ENCODE peak calls at places on chromosome 16, in six cellular contexts. D is cardiac muscle cell, J is OCI-LY7, X is A549, L is Peyer's patch, B is SK-N-SH. H is an unnamed sample.

GRCh38 chr16:5665770-5666169 is 568.2 kb upstream of the EEF2KMT start:
- DNase-seq in X (no peak), L (no peak), D (peak; percentile 30), J (no peak), B (no peak), H (no peak)

GRCh38 chr16:65038125-65038524 is 83.7 kb downstream of the CDH11 start:
- DNase-seq in B (no peak), X (no peak), L (no peak), D (no peak), J (no peak), H (no peak)

GRCh38 chr16:66705790-66706505 is 9.4 kb upstream of the CMTM4 start:
- DNase-seq in L (peak; percentile 66), J (no peak), B (no peak), D (no peak), X (no peak), H (peak; percentile 89)

GRCh38 chr16:2178321-2179106 is 17.9 kb downstream of the CASKIN1 start:
- DNase-seq in B (peak; percentile 73), L (no peak), X (no peak), J (no peak), D (peak; percentile 38), H (no peak)

GRCh38 chr16:15518412-15519351 is 84.3 kb downstream of the BMERB1 start:
- DNase-seq in D (no peak), B (no peak), X (peak; percentile 82), J (no peak), L (no peak), H (no peak)

GRCh38 chr16:88672776-88673175 is 9.9 kb upstream of the MVD start:
- DNase-seq in B (peak; percentile 71), X (peak; percentile 47), J (no peak), D (peak; percentile 48), L (no peak), H (no peak)

GRCh38 chr16:64738321-64738960 is 383.4 kb downstream of the CDH11 start:
- DNase-seq in B (no peak), X (no peak), J (no peak), D (no peak), L (no peak), H (no peak)

GRCh38 chr16:68517606-68518161 is 21.4 kb upstream of the ZFP90 start:
- DNase-seq in X (no peak), J (no peak), B (no peak), D (no peak), L (no peak), H (no peak)

GRCh38 chr16:74141015-74141414 is 155.6 kb upstream of the PSMD7 start:
- DNase-seq in D (no peak), J (no peak), L (no peak), B (no peak), X (no peak), H (no peak)

GRCh38 chr16:67562526-67562917 is at the start of gene CTCF:
- DNase-seq in L (peak; percentile 92), B (peak; percentile 91), J (peak; percentile 91), X (peak; percentile 62), D (peak; percentile 92), H (no peak)

GRCh38 chr16:49698416-49698815 is 157.5 kb downstream of the ZNF423 start:
- DNase-seq in L (no peak), D (peak; percentile 80), B (peak; percentile 92), X (no peak), J (no peak), H (peak; percentile 81)

GRCh38 chr16:19517424-19518089 is 4.3 kb downstream of the GDE1 start:
- DNase-seq in X (peak; percentile 48), J (no peak), L (no peak), B (no peak), D (no peak), H (no peak)

GRCh38 chr16:5479925-5480324 is 382.3 kb upstream of the EEF2KMT start:
- DNase-seq in X (no peak), L (no peak), J (no peak), B (no peak), D (no peak), H (no peak)

GRCh38 chr16:71676236-71676635 is 48.3 kb downstream of the PHLPP2 start:
- DNase-seq in X (no peak), L (no peak), B (no peak), J (no peak), D (no peak), H (no peak)

GRCh38 chr16:1990336-1991134 is 765 bp downstream of the SYNGR3 start:
- DNase-seq in X (no peak), D (peak; percentile 69), J (peak; percentile 58), B (peak; percentile 82), L (no peak), H (no peak)

GRCh38 chr16:61590577-61590976 is 445.7 kb downstream of the CDH8 start:
- DNase-seq in J (no peak), L (no peak), B (no peak), X (no peak), D (no peak), H (no peak)

DNA sequence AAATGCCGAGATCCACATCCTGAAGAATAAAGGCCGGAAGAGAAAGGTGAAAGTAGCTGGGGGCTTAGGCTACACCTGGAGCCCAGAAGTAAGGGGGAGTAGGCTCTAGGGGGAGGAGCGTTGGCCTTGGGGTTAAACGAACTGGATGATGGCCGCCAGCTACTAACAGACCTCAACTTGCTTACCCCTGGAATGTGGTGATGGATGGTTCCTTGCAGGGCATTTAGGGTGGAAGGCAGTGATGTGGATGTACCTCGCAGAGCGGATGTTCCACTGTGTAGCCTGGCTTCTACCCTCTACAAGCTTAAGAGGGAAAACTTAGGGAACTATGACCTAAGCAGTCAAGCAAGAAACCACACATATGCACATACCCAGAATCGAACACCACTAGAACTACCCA is 2.3 kb upstream of the MAZ start:
- DNase-seq in D (no peak), L (no peak), J (peak; percentile 43), X (no peak), B (no peak), H (no peak)
- H3K4me3 ChIP-seq in D (no peak overlapping the region), L (no peak overlapping the region), J (peak overlapping the region; percentile 71), X (no peak overlapping the region), B (no peak overlapping the region), H (peak overlapping the region; percentile 80)

GRCh38 chr16:46883690-46884512 is at the start of gene GPT2:
- DNase-seq in D (peak; percentile 99), J (peak; percentile 96), L (peak; percentile 95), X (peak; percentile 80), B (peak; percentile 94), H (peak; percentile 97)
- TF ChIP-seq CTCF in D (no peak), J (no peak), L (peak; percentile 27), X (no peak), B (no peak), H (no peak)

DNA sequence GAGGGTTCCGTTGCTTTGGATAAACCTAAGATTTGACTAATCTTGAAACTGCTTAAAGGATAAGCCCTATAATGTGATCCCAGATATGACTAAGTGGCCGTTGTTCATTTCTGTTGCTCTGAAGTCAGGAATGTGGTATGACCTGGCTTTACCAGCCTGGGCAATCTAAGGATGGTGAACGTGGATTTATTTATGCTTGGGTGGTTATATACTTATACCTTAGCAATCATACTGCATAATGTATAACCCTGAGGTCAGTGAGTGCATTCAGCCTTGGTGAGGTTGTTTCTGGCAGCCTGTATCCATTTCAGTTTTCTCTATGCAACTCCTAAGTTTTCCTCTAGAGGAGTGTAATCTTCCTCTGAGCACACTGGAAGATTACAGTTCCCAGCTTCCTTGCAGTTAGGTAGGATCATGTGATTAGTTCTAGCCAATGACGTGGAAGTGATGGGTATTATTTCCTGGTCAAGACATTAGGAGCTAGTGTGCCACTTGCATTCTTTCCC is 41.9 kb downstream of the FTO start:
- DNase-seq in X (no peak), B (no peak), L (no peak), D (no peak), J (no peak), H (no peak)
- H3K27ac ChIP-seq in X (peak overlapping the region; percentile 39), B (peak overlapping the region; percentile 4), L (no peak overlapping the region), D (no peak overlapping the region), J (no peak overlapping the region), H (no peak overlapping the region)

GRCh38 chr16:989354-989814 is 7.8 kb downstream of the SOX8 start:
- DNase-seq in J (no peak), D (peak; percentile 21), X (no peak), B (no peak), L (no peak), H (no peak)
- H3K4me3 ChIP-seq in J (no peak overlapping the region), D (no peak overlapping the region), X (no peak overlapping the region), B (no peak overlapping the region), L (no peak overlapping the region), H (no peak overlapping the region)

GRCh38 chr16:81077077-81077940 is at the start of gene C16orf46:
- DNase-seq in D (peak; percentile 97), L (peak; percentile 99), X (peak; percentile 97), J (peak; percentile 96), B (peak; percentile 96), H (peak; percentile 99)

GRCh38 chr16:81076566-81077076 is 417 bp downstream of the C16orf46 start:
- DNase-seq in X (peak; percentile 83), D (peak; percentile 86), L (peak; percentile 96), B (peak; percentile 86), J (peak; percentile 86), H (peak; percentile 88)

GRCh38 chr16:81081007-81081406 is 4.0 kb upstream of the C16orf46 start:
- DNase-seq in B (no peak), D (no peak), L (no peak), X (no peak), J (no peak), H (no peak)

GRCh38 chr16:81080233-81080632 is 3.2 kb upstream of the C16orf46 start:
- DNase-seq in J (no peak), X (no peak), L (no peak), D (no peak), B (no peak), H (no peak)
- TF ChIP-seq CTCF in J (no peak), X (no peak), L (no peak), D (no peak), B (no peak), H (no peak)

GRCh38 chr16:85514601-85515318 is 98.4 kb upstream of the GSE1 start:
- DNase-seq in D (no peak), X (peak; percentile 95), B (peak; percentile 84), J (no peak), L (no peak), H (peak; percentile 90)

GRCh38 chr16:85515830-85516397 is 97.2 kb upstream of the GSE1 start:
- DNase-seq in J (no peak), D (peak; percentile 83), L (no peak), X (no peak), B (peak; percentile 85), H (no peak)

GRCh38 chr16:85513649-85514048 is 99.5 kb upstream of the GSE1 start:
- DNase-seq in B (no peak), L (no peak), X (no peak), D (no peak), J (no peak), H (no peak)

GRCh38 chr16:85514295-85514600 is 98.9 kb upstream of the GSE1 start:
- DNase-seq in B (no peak), X (no peak), J (no peak), L (no peak), D (no peak), H (no peak)

GRCh38 chr16:85515319-85515745 is 97.8 kb upstream of the GSE1 start:
- DNase-seq in X (no peak), J (no peak), B (peak; percentile 82), D (no peak), L (no peak), H (no peak)
- H3K27ac ChIP-seq in X (peak overlapping the region; percentile 95), J (no peak overlapping the region), B (peak overlapping the region; percentile 68), D (peak overlapping the region; percentile 82), L (no peak overlapping the region), H (peak overlapping the region; percentile 84)

DNA sequence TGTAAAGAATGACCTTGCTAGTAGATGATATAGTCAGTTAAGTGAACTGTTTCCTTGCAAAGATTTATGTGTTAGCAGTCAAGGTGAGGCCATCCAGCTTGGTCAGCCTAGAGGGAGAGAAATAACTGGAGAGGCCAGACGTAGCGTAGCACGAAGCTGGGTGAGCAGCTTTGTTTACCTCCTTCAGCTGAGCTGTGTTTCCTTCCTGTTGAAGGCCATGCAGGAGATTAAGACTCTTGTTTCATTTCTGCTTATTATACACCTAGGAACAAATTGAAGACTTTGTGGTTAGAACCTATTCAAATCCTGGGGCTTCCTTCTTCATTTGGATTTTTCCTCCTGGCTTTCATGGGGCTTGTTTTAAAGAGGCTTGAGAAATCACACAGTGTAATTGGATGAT is 267.1 kb downstream of the PHKB start:
- DNase-seq in D (no peak), J (peak; percentile 46), B (no peak), L (no peak), X (no peak), H (no peak)
- H3K4me3 ChIP-seq in D (no peak overlapping the region), J (no peak overlapping the region), B (no peak overlapping the region), L (no peak overlapping the region), X (no peak overlapping the region), H (no peak overlapping the region)

H was measured in coronary artery.